ENCODE peak calls at places on chromosomes 5 and 9, in ten cellular contexts. C is PC-9, V is heart left ventricle, Z is GM23338, D is RWPE1, I is MM.1S, F is lower lobe of right lung, G is choroid plexus epithelial cell, H is fibroblast of pulmonary artery, U is prostate gland. R is an unnamed sample.

GRCh38 chr9:83218411-83219090 is 155.6 kb upstream of the RASEF start:
- DNase-seq in C (peak), V (no peak), Z (no peak), D (no peak), I (no peak), F (no peak), G (no peak), H (no peak), U (no peak), R (no peak)

GRCh38 chr5:107330903-107331302 is 339.8 kb downstream of the EFNA5 start:
- DNase-seq in C (no peak), V (no peak), Z (no peak), D (no peak), I (no peak), F (no peak), G (no peak), H (no peak), U (no peak), R (no peak)

GRCh38 chr9:89605181-89606048 is 603 bp downstream of the GADD45G start:
- DNase-seq in C (peak), V (peak), Z (peak), D (peak), I (peak), F (peak), G (peak), H (peak), U (peak), R (peak)

GRCh38 chr9:94134629-94135028 is 50.4 kb downstream of the PTPDC1 start:
- DNase-seq in C (no peak), V (no peak), Z (no peak), D (no peak), I (no peak), F (no peak), G (no peak), H (no peak), U (no peak), R (no peak)

GRCh38 chr9:36091028-36091953 is 45.2 kb upstream of the GLIPR2 start:
- DNase-seq in C (no peak), V (peak), Z (peak), D (no peak), I (no peak), F (no peak), G (peak), H (peak), U (peak), R (no peak)

GRCh38 chr9:86368871-86369521 is 14.8 kb upstream of the TUT7 start:
- DNase-seq in C (no peak), V (no peak), Z (no peak), D (peak), I (no peak), F (no peak), G (peak), H (peak), U (peak), R (no peak)

GRCh38 chr9:2158729-2159128 is 143.6 kb downstream of the SMARCA2 start:
- DNase-seq in C (no peak), V (no peak), Z (peak), D (no peak), I (peak), F (no peak), G (peak), H (no peak), U (no peak), R (peak)

GRCh38 chr5:95283761-95284511 is 958 bp downstream of the MCTP1 start:
- DNase-seq in C (peak), V (no peak), Z (peak), D (peak), I (peak), F (peak), G (peak), H (no peak), U (no peak), R (peak)

GRCh38 chr9:127267793-127268507 is 3.4 kb downstream of the GARNL3 start:
- DNase-seq in C (no peak), V (no peak), Z (no peak), D (no peak), I (no peak), F (no peak), G (no peak), H (no peak), U (no peak), R (no peak)

GRCh38 chr5:136064510-136064909 is 35.7 kb downstream of the TGFBI start:
- DNase-seq in C (no peak), V (no peak), Z (no peak), D (no peak), I (no peak), F (no peak), G (no peak), H (no peak), U (no peak), R (no peak)

GRCh38 chr5:36690041-36690941 is 83.9 kb downstream of the SLC1A3 start:
- DNase-seq in C (peak), V (peak), Z (peak), D (peak), I (peak), F (peak), G (peak), H (peak), U (peak), R (peak)

GRCh38 chr5:134902071-134902801 is 2.7 kb upstream of the PCBD2 start:
- DNase-seq in C (no peak), V (no peak), Z (no peak), D (no peak), I (no peak), F (no peak), G (no peak), H (peak), U (no peak), R (peak)

GRCh38 chr9:134785325-134786108 is 95.1 kb upstream of the FCN2 start:
- DNase-seq in C (no peak), V (peak), Z (no peak), D (no peak), I (no peak), F (no peak), G (peak), H (peak), U (no peak), R (no peak)

GRCh38 chr9:122807271-122807900 is 7.5 kb downstream of the OR1K1 start:
- DNase-seq in C (no peak), V (no peak), Z (no peak), D (no peak), I (no peak), F (no peak), G (no peak), H (no peak), U (no peak), R (no peak)

GRCh38 chr5:110398951-110399350 is 327.5 kb downstream of the TMEM232 start:
- DNase-seq in C (no peak), V (no peak), Z (no peak), D (no peak), I (no peak), F (no peak), G (no peak), H (no peak), U (no peak), R (peak)

GRCh38 chr9:114417511-114417910 is 29.7 kb upstream of the AKNA start:
- DNase-seq in C (no peak), V (no peak), Z (no peak), D (peak), I (no peak), F (no peak), G (peak), H (peak), U (no peak), R (no peak)

GRCh38 chr9:88533951-88534455 is 975 bp upstream of the NXNL2 start:
- DNase-seq in C (peak), V (no peak), Z (peak), D (peak), I (no peak), F (peak), G (peak), H (no peak), U (no peak), R (peak)

GRCh38 chr5:114360816-114361723 is 800 bp upstream of the KCNN2 start:
- DNase-seq in C (no peak), V (peak), Z (peak), D (peak), I (peak), F (no peak), G (no peak), H (no peak), U (peak), R (peak)

GRCh38 chr9:106532616-106533015 is 330.4 kb upstream of the ZNF462 start:
- DNase-seq in C (no peak), V (no peak), Z (peak), D (no peak), I (no peak), F (no peak), G (no peak), H (no peak), U (no peak), R (no peak)

GRCh38 chr5:173420108-173420507 is 91.9 kb upstream of the STC2 start:
- DNase-seq in C (no peak), V (no peak), Z (no peak), D (no peak), I (no peak), F (no peak), G (no peak), H (no peak), U (peak), R (no peak)

GRCh38 chr5:99033014-99033931 is 104.5 kb upstream of the CHD1 start:
- DNase-seq in C (no peak), V (no peak), Z (no peak), D (no peak), I (peak), F (no peak), G (peak), H (no peak), U (no peak), R (no peak)

GRCh38 chr9:76773051-76773450 is 8.8 kb downstream of the PCA3 start:
- DNase-seq in C (no peak), V (no peak), Z (no peak), D (no peak), I (no peak), F (no peak), G (peak), H (peak), U (no peak), R (peak)

GRCh38 chr9:129863059-129863690 is 27.9 kb downstream of the USP20 start:
- DNase-seq in C (peak), V (no peak), Z (no peak), D (peak), I (no peak), F (no peak), G (peak), H (peak), U (no peak), R (peak)

GRCh38 chr9:34541540-34541939 is 18.8 kb upstream of the ENHO start:
- DNase-seq in C (no peak), V (no peak), Z (no peak), D (no peak), I (no peak), F (no peak), G (no peak), H (no peak), U (no peak), R (no peak)

GRCh38 chr9:89969881-89970639 is 365.2 kb downstream of the GADD45G start:
- DNase-seq in C (no peak), V (no peak), Z (no peak), D (no peak), I (no peak), F (peak), G (no peak), H (no peak), U (no peak), R (no peak)

GRCh38 chr5:153678617-153679329 is 188.3 kb downstream of the GRIA1 start:
- DNase-seq in C (no peak), V (peak), Z (no peak), D (no peak), I (no peak), F (no peak), G (peak), H (peak), U (no peak), R (no peak)

GRCh38 chr5:157509587-157509986 is 49.6 kb downstream of the NIPAL4 start:
- DNase-seq in C (no peak), V (no peak), Z (no peak), D (no peak), I (no peak), F (no peak), G (no peak), H (no peak), U (no peak), R (no peak)

GRCh38 chr9:79477955-79478751 is 93.6 kb upstream of the TLE4 start:
- DNase-seq in C (no peak), V (no peak), Z (peak), D (peak), I (no peak), F (no peak), G (peak), H (peak), U (no peak), R (peak)

GRCh38 chr5:54007822-54008777 is 302.3 kb downstream of the ARL15 start:
- DNase-seq in C (no peak), V (no peak), Z (no peak), D (peak), I (no peak), F (no peak), G (peak), H (peak), U (no peak), R (no peak)

GRCh38 chr5:19978466-19978865 is 9.5 kb downstream of the CDH18 start:
- DNase-seq in C (no peak), V (no peak), Z (no peak), D (no peak), I (no peak), F (no peak), G (no peak), H (no peak), U (no peak), R (no peak)

GRCh38 chr5:168882283-168882682 is 303.1 kb upstream of the PANK3 start:
- DNase-seq in C (no peak), V (no peak), Z (no peak), D (no peak), I (no peak), F (no peak), G (no peak), H (no peak), U (no peak), R (no peak)

GRCh38 chr9:38621434-38622082 is 1.2 kb upstream of the ANKRD18A start:
- DNase-seq in C (peak), V (no peak), Z (peak), D (no peak), I (peak), F (peak), G (no peak), H (no peak), U (peak), R (no peak)

GRCh38 chr9:78038620-78039300 is 7.1 kb upstream of the GNAQ start:
- DNase-seq in C (peak), V (no peak), Z (no peak), D (no peak), I (no peak), F (no peak), G (peak), H (peak), U (no peak), R (peak)

GRCh38 chr5:132821791-132822190 is 8.7 kb downstream of the SHROOM1 start:
- DNase-seq in C (no peak), V (no peak), Z (no peak), D (no peak), I (no peak), F (no peak), G (no peak), H (no peak), U (no peak), R (no peak)

DNA sequence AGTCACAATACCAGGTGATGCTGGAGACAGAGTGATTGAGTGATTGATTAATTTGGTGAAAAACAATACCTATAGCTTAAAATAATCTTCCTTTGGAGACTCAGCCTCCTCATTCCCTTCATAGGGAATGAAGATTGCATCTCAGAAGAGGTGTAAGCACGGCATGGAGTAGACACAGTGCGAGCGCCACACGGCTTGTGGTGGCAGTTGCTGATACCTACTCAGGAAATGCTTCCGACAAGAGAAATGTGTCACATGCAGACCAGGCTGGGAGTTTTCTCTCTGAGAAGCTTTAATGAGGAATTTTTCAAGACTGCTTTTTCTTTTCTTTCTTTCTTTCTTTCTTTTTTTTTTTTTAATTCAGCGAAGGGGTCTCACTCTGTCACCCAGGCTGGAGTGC is 211.8 kb upstream of the OTULINL start:
- DNase-seq in C (no peak), V (no peak), Z (no peak), D (no peak), I (no peak), F (no peak), G (no peak), H (no peak), U (no peak), R (no peak)
- TF ChIP-seq CTCF in C (no peak), V (no peak), Z (no peak), D (no peak), I (no peak), F (no peak), G (no peak), H (no peak), U (no peak), R (no peak)

GRCh38 chr5:126100767-126101166 is 322.4 kb upstream of the GRAMD2B start:
- DNase-seq in C (no peak), V (no peak), Z (peak), D (no peak), I (no peak), F (no peak), G (peak), H (peak), U (no peak), R (peak)
- TF ChIP-seq CTCF in C (peak), V (peak), Z (peak), D (no peak), I (peak), F (peak), G (peak), H (peak), U (no peak), R (peak)

GRCh38 chr5:22852807-22853670 is at the start of gene CDH12:
- DNase-seq in C (peak), V (no peak), Z (peak), D (peak), I (peak), F (no peak), G (peak), H (no peak), U (no peak), R (peak)
- TF ChIP-seq CTCF in C (no peak), V (no peak), Z (no peak), D (peak), I (no peak), F (no peak), G (peak), H (no peak), U (no peak), R (no peak)

DNA sequence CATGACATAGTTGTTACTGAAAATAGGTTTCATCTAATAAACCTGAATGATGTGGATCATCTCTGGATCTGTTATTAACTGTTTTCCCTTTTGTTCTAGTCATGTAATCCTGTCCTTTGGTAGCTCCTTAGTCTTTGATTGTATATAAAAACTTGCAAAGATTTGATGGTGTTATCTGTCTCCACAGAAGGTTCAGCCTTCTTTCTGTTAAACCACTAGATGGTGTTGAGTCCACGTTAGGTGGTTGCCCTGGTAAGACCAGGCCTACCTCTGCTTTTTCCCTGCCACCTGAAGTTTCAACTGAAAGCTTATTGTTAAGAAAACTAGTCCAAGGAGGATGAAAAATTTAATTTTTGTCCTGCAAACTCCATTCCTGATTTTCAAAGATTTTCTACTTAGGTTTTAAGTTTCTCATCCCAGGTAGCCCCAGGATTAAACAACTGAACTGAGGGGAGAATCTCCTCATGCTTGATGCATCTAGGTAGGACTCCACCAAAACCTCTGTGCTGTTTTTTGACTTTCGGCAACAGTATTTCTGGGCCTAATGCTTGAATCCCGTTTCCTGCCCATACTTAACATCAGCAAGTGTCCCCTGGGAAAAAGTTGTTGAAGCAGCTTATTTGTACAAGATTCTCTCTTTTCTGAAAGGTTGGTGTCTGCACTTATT is 68.5 kb downstream of the RICTOR start:
- DNase-seq in C (no peak), V (no peak), Z (peak), D (peak), I (no peak), F (no peak), G (peak), H (peak), U (no peak), R (no peak)
- TF ChIP-seq CTCF in C (peak), V (peak), Z (peak), D (peak), I (no peak), F (peak), G (peak), H (peak), U (no peak), R (peak)

DNA sequence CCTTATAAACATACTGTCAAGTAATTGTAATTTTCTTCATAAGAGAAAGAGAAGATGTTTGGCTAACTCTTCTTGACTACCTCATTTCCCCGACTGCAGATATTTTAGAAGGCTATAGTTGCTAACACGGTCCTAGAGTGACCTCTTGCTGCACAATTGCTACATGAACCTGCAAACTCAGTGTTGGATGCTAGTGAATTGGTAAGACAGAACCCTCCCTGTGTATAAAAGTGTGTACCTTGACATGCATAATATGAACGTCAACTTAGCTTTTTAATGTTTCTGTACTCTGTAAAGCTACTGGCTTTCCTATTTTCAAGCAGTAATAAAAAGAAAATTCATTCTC is 46.7 kb upstream of the CER1 start:
- DNase-seq in C (no peak), V (no peak), Z (peak), D (peak), I (no peak), F (no peak), G (peak), H (peak), U (no peak), R (peak)
- TF ChIP-seq CTCF in C (no peak), V (peak), Z (peak), D (no peak), I (no peak), F (no peak), G (peak), H (peak), U (no peak), R (peak)

DNA sequence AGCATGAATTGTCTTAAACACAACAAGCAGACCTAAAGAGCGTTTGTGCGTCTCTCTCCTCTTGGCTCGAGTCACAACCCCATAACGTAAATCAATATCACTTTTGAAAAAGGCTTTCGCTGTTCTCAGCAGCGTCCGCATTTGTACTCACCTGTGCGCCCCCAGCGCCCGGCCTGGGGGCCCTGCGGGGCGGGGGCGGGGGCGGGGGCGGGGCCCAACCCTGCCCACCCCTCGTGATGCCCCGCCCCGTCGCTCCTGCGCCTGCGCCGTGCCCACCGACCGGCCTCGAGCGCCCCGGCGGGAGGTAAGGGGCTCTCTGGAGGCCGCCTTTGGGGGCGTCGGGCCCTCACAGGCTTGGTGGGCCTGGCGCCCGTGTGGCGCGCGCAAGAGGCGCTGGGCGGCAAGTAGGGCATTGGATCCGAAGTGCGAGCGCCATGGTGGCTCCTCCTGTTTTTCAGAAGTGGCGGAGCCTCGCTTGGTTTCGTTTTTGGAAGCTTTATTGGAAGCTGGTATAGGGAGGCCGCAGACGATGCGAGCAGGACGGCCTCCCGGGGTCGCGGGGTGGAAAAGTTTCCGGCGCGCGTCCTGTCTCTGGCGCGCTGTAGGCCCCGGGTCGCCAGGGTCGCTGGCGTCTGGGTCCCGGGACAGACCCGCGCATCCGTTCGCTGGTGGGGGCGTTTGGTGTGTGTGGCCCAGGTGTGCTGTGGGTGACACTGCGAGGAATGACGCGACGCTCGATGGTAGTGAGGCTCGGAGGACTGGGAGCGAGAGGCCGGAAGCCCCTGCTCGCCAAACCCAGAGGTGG is at the start of gene STX17:
- DNase-seq in C (peak), V (peak), Z (peak), D (peak), I (peak), F (peak), G (peak), H (peak), U (peak), R (peak)
- TF ChIP-seq CTCF in C (no peak), V (no peak), Z (no peak), D (peak), I (no peak), F (no peak), G (no peak), H (no peak), U (no peak), R (no peak)